ENCODE peak calls at places on chromosomes 3 and 15, in four cellular contexts. M is A549, B is body of pancreas, J is psoas muscle. T is an unnamed sample.

GRCh38 chr15:67957435-67958139 is 96.5 kb upstream of the PIAS1 start:
- DNase-seq in M (no peak), B (no peak), J (no peak), T (no peak)

GRCh38 chr3:56630966-56631365 is 52.1 kb downstream of the TASOR start:
- DNase-seq in M (no peak), B (no peak), J (no peak), T (no peak)

GRCh38 chr3:45980819-45981218 is 14.8 kb downstream of the FYCO1 start:
- DNase-seq in M (no peak), B (no peak), J (no peak), T (no peak)

GRCh38 chr3:122635789-122636188 is 44.9 kb upstream of the PARP14 start:
- DNase-seq in M (no peak), B (no peak), J (no peak), T (no peak)

GRCh38 chr3:129063841-129064482 is 3.4 kb downstream of the GP9 start:
- DNase-seq in M (no peak), B (no peak), J (no peak), T (peak; percentile 24)

GRCh38 chr3:112785321-112786001 is 61.2 kb downstream of the CD200R1L start:
- DNase-seq in M (no peak), B (no peak), J (no peak), T (no peak)

GRCh38 chr3:52353291-52353855 is 37.3 kb downstream of the DNAH1 start:
- DNase-seq in M (no peak), B (peak; percentile 6), J (peak; percentile 41), T (peak; percentile 43)

GRCh38 chr3:160454995-160455394 is 5.4 kb upstream of the TRIM59 start:
- DNase-seq in M (no peak), B (no peak), J (no peak), T (no peak)

GRCh38 chr15:89770041-89770440 is 6.1 kb upstream of the MESP2 start:
- DNase-seq in M (no peak), B (no peak), J (no peak), T (no peak)

GRCh38 chr15:55084673-55085072 is 112.1 kb downstream of the RSL24D1 start:
- DNase-seq in M (no peak), B (no peak), J (no peak), T (no peak)

GRCh38 chr15:37099321-37100108 is 834 bp downstream of the MEIS2 start:
- DNase-seq in M (peak; percentile 35), B (no peak), J (peak; percentile 48), T (no peak)

GRCh38 chr3:191066669-191067068 is 132.4 kb upstream of the OSTN start:
- DNase-seq in M (peak; percentile 9), B (no peak), J (no peak), T (no peak)

GRCh38 chr15:63212050-63212973 is 22.9 kb downstream of the RAB8B start:
- DNase-seq in M (no peak), B (no peak), J (no peak), T (no peak)

GRCh38 chr3:163364717-163365116 is 1713.6 kb downstream of the SI start:
- DNase-seq in M (no peak), B (no peak), J (no peak), T (no peak)

GRCh38 chr3:14340960-14341708 is 61.3 kb upstream of the SLC6A6 start:
- DNase-seq in M (no peak), B (no peak), J (no peak), T (no peak)

GRCh38 chr3:42802876-42803799 is 1.2 kb downstream of the HIGD1A start:
- DNase-seq in M (no peak), B (peak; percentile 19), J (no peak), T (no peak)

GRCh38 chr3:123870033-123870432 is 14.1 kb downstream of the MYLK start:
- DNase-seq in M (no peak), B (no peak), J (no peak), T (no peak)

GRCh38 chr15:28132524-28133275 is 33.6 kb upstream of the OCA2 start:
- DNase-seq in M (no peak), B (no peak), J (no peak), T (no peak)

GRCh38 chr3:129439381-129439816 is 349 bp downstream of the MBD4 start:
- DNase-seq in M (peak; percentile 15), B (peak; percentile 40), J (peak; percentile 65), T (peak; percentile 78)

GRCh38 chr3:127456471-127457093 is 134.0 kb downstream of the TPRA1 start:
- DNase-seq in M (no peak), B (peak; percentile 32), J (peak; percentile 50), T (peak; percentile 35)

GRCh38 chr3:45362768-45363167 is 25.6 kb upstream of the LARS2 start:
- DNase-seq in M (no peak), B (no peak), J (no peak), T (peak; percentile 31)

GRCh38 chr15:20358781-20359414 is 182.7 kb downstream of the GOLGA6L6 start:
- DNase-seq in M (peak; percentile 10), B (no peak), J (no peak), T (no peak)

GRCh38 chr3:21392521-21392920 is 358.5 kb downstream of the ZNF385D start:
- DNase-seq in M (no peak), B (no peak), J (no peak), T (no peak)

GRCh38 chr3:112908252-112908651 is 61.6 kb upstream of the CD200R1L start:
- DNase-seq in M (no peak), B (no peak), J (no peak), T (no peak)

GRCh38 chr3:99644741-99645140 is 6.3 kb downstream of the COL8A1 start:
- DNase-seq in M (no peak), B (no peak), J (no peak), T (no peak)
- H3K4me1 ChIP-seq in M (peaks cover 3% of the 10 kb centered on the region), B (peaks cover 4% of the 10 kb centered on the region), J (no peaks in the 10 kb centered on the region), T (no peaks in the 10 kb centered on the region)

GRCh38 chr15:82045179-82045891 is 483 bp downstream of the MEX3B start:
- DNase-seq in M (peak; percentile 55), B (peak; percentile 24), J (peak; percentile 67), T (no peak)

GRCh38 chr15:82046668-82047492 is 1.1 kb upstream of the MEX3B start:
- DNase-seq in M (peak; percentile 95), B (peak; percentile 82), J (peak; percentile 96), T (peak; percentile 86)

GRCh38 chr15:82047493-82048446 is 2.0 kb upstream of the MEX3B start:
- DNase-seq in M (no peak), B (no peak), J (no peak), T (no peak)

GRCh38 chr15:82044373-82045178 is 1.2 kb downstream of the MEX3B start:
- DNase-seq in M (peak; percentile 37), B (no peak), J (peak; percentile 57), T (peak; percentile 85)

GRCh38 chr15:82045892-82046667 is at the start of gene MEX3B:
- DNase-seq in M (peak; percentile 99), B (peak; percentile 84), J (peak; percentile 98), T (peak; percentile 97)
- H3K27ac ChIP-seq in M (peak within 1 kb of the TSS; percentile 93), B (peak within 1 kb of the TSS; percentile 79), J (peak within 1 kb of the TSS; percentile 92), T (peak within 1 kb of the TSS; percentile 88)

GRCh38 chr3:17740703-17741102 is 1.7 kb downstream of the TBC1D5 start:
- DNase-seq in M (peak; percentile 78), B (no peak), J (no peak), T (no peak)
- H3K4me3 ChIP-seq in M (peak overlapping the region; percentile 64), B (no peak overlapping the region), J (peak overlapping the region; percentile 94), T (peak overlapping the region; percentile 85)

GRCh38 chr3:11655188-11655928 is 11.6 kb upstream of the VGLL4 start:
- DNase-seq in M (peak; percentile 35), B (no peak), J (no peak), T (no peak)

GRCh38 chr3:11654166-11654565 is 10.5 kb upstream of the VGLL4 start:
- DNase-seq in M (no peak), B (no peak), J (no peak), T (no peak)

GRCh38 chr3:11651900-11652299 is 8.2 kb upstream of the VGLL4 start:
- DNase-seq in M (no peak), B (no peak), J (no peak), T (no peak)

GRCh38 chr3:11651477-11651876 is 7.8 kb upstream of the VGLL4 start:
- DNase-seq in M (no peak), B (no peak), J (no peak), T (no peak)

GRCh38 chr3:11653298-11654055 is 9.8 kb upstream of the VGLL4 start:
- DNase-seq in M (no peak), B (no peak), J (no peak), T (no peak)
- H3K4me1 ChIP-seq in M (no peaks in the 10 kb centered on the region), B (peaks cover 53% of the 10 kb centered on the region), J (peaks cover 3% of the 10 kb centered on the region), T (no peaks in the 10 kb centered on the region)

DNA sequence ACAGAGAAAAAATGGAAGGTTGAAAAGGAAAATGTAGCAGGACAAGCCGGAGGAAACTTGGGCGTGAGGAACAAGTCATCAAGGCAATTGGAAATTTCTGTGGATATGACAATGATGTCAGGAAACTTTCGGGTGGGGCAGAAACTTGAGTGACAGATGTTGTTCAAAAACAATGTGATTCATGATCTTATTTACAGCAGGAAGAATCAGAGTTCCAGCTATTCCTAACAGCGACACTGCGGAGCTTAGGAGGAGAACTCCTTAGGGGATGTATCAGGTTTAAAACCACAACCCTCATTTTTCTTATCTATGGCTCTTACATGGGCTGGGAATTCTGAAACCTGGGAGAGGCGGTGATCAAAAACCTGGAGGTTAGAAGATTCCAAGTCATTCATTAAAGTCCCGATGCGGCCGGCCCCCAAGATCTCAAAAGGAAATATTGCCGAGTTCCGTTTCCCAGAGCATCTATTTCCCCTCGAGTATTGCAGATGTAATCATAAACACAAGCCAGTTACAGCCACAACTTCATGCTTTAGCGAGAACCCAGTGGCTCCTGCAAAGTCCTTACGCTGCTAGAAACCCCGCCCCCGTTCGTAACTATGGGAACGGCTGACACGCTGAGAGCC is 652 bp upstream of the ARRDC4 start:
- DNase-seq in M (no peak), B (no peak), J (no peak), T (no peak)
- H3K27ac ChIP-seq in M (no peak overlapping the region), B (peak overlapping the region; percentile 55), J (peak overlapping the region; percentile 95), T (peak overlapping the region; percentile 16)

GRCh38 chr15:45631831-45632230 is 3.0 kb upstream of the SQOR start:
- DNase-seq in M (no peak), B (no peak), J (no peak), T (no peak)
- H3K4me3 ChIP-seq in M (no peak overlapping the region), B (no peak overlapping the region), J (no peak overlapping the region), T (peak overlapping the region; percentile 15)

GRCh38 chr3:63975705-63976104 is 47.6 kb downstream of the PSMD6 start:
- DNase-seq in M (no peak), B (peak; percentile 81), J (peak; percentile 85), T (peak; percentile 63)

GRCh38 chr3:63974451-63974850 is 48.8 kb downstream of the PSMD6 start:
- DNase-seq in M (no peak), B (no peak), J (no peak), T (no peak)

GRCh38 chr3:63972196-63972595 is 51.1 kb downstream of the PSMD6 start:
- DNase-seq in M (no peak), B (no peak), J (no peak), T (no peak)

GRCh38 chr3:63972987-63973386 is 50.3 kb downstream of the PSMD6 start:
- DNase-seq in M (no peak), B (peak; percentile 69), J (no peak), T (no peak)

GRCh38 chr3:63973406-63973805 is 49.9 kb downstream of the PSMD6 start:
- DNase-seq in M (no peak), B (peak; percentile 54), J (no peak), T (peak; percentile 56)
- H3K4me1 ChIP-seq in M (peaks cover 34% of the 10 kb centered on the region), B (peaks cover 98% of the 10 kb centered on the region), J (peaks cover 79% of the 10 kb centered on the region), T (peaks cover 87% of the 10 kb centered on the region)

GRCh38 chr3:192836469-192836820 is 81.2 kb downstream of the MB21D2 start:
- DNase-seq in M (no peak), B (no peak), J (no peak), T (no peak)
- H3K27ac ChIP-seq in M (no peak overlapping the region), B (no peak overlapping the region), J (no peak overlapping the region), T (no peak overlapping the region)